ENCODE peak calls at places on chromosomes 1 and 21, in seven cellular contexts. C is endodermal cell, P is RWPE2, R is AG04450, K is psoas muscle, N is lung, S is suprapubic skin. V is an unnamed sample.

GRCh38 chr1:7991504-7992440 is 30.3 kb downstream of the PARK7 start:
- DNase-seq in P (no peak), R (no peak), N (no peak), K (no peak), C (peak; percentile 93), S (no peak), V (no peak)

GRCh38 chr21:41768371-41769042 is 1.7 kb upstream of the RIPK4 start:
- DNase-seq in K (no peak), N (no peak), R (peak; percentile 27), C (peak; percentile 89), P (peak; percentile 85), S (no peak), V (no peak)

GRCh38 chr1:176735201-176735600 is 272.2 kb downstream of the PAPPA2 start:
- DNase-seq in C (no peak), N (no peak), K (no peak), R (no peak), P (no peak), S (no peak), V (no peak)

GRCh38 chr1:34101151-34101550 is 63.9 kb downstream of the CSMD2 start:
- DNase-seq in C (no peak), R (peak; percentile 42), P (no peak), N (peak; percentile 20), K (no peak), S (no peak), V (no peak)

GRCh38 chr1:84988588-84988987 is 8.3 kb downstream of the MCOLN2 start:
- DNase-seq in K (no peak), P (no peak), S (no peak), R (no peak), N (no peak), C (no peak), V (no peak)

GRCh38 chr1:113783254-113784103 is 24.2 kb upstream of the PHTF1 start:
- DNase-seq in K (no peak), C (no peak), N (peak; percentile 36), P (no peak), R (no peak), S (no peak), V (no peak)

GRCh38 chr1:38265293-38266196 is 219.0 kb upstream of the POU3F1 start:
- DNase-seq in R (no peak), S (no peak), P (no peak), N (no peak), C (no peak), K (no peak), V (peak; percentile 55)

GRCh38 chr21:37257967-37258877 is 8.9 kb downstream of the VPS26C start:
- DNase-seq in P (peak; percentile 79), R (no peak), N (peak; percentile 70), S (peak; percentile 83), C (peak; percentile 91), K (peak; percentile 52), V (no peak)

GRCh38 chr1:184039126-184039525 is 1.6 kb upstream of the COLGALT2 start:
- DNase-seq in R (no peak), P (no peak), C (no peak), S (no peak), K (no peak), N (no peak), V (no peak)

GRCh38 chr1:71843023-71843422 is 439.3 kb downstream of the NEGR1 start:
- DNase-seq in P (no peak), N (no peak), C (no peak), R (no peak), S (no peak), K (no peak), V (no peak)

GRCh38 chr1:167328762-167329483 is 108.2 kb downstream of the POU2F1 start:
- DNase-seq in R (no peak), N (no peak), P (no peak), S (no peak), K (no peak), C (peak; percentile 66), V (no peak)

GRCh38 chr1:59305188-59305587 is 8.3 kb downstream of the FGGY start:
- DNase-seq in R (no peak), S (no peak), C (no peak), K (no peak), P (no peak), N (no peak), V (no peak)

GRCh38 chr1:42380617-42381423 is at the start of gene RIMKLA:
- DNase-seq in K (peak; percentile 57), N (peak; percentile 42), S (no peak), P (no peak), R (no peak), C (peak; percentile 90), V (no peak)

GRCh38 chr1:116167625-116168276 is 56.6 kb downstream of the MAB21L3 start:
- DNase-seq in R (no peak), P (no peak), S (no peak), K (no peak), C (peak; percentile 79), N (no peak), V (no peak)

GRCh38 chr21:21712761-21713558 is 714.8 kb downstream of the NCAM2 start:
- DNase-seq in P (no peak), S (no peak), R (no peak), N (no peak), C (no peak), K (no peak), V (no peak)

GRCh38 chr1:3536395-3536794 is 74.9 kb downstream of the MEGF6 start:
- DNase-seq in P (no peak), R (no peak), S (no peak), N (no peak), K (no peak), C (no peak), V (no peak)

GRCh38 chr21:41345934-41346685 is 15.7 kb upstream of the MX2 start:
- DNase-seq in K (no peak), N (no peak), P (no peak), R (no peak), C (no peak), S (no peak), V (no peak)

GRCh38 chr1:106755682-106756406 is 300.6 kb upstream of the PRMT6 start:
- DNase-seq in C (no peak), N (no peak), R (no peak), K (no peak), P (no peak), S (no peak), V (no peak)

GRCh38 chr21:41783476-41784150 is 16.8 kb upstream of the RIPK4 start:
- DNase-seq in C (no peak), R (no peak), K (no peak), P (peak; percentile 92), S (no peak), N (no peak), V (no peak)

GRCh38 chr21:44764319-44765230 is 37.0 kb downstream of the UBE2G2 start:
- DNase-seq in K (no peak), S (peak; percentile 78), P (peak; percentile 54), R (no peak), C (no peak), N (no peak), V (peak; percentile 83)

GRCh38 chr1:184396081-184396480 is 9.3 kb downstream of the C1orf21 start:
- DNase-seq in P (no peak), C (no peak), N (no peak), R (no peak), K (no peak), S (no peak), V (no peak)

GRCh38 chr1:25026757-25027450 is 96.8 kb upstream of the RUNX3 start:
- DNase-seq in P (no peak), R (no peak), N (no peak), K (no peak), C (no peak), S (no peak), V (no peak)
- TF ChIP-seq CTCF in P (no peak), R (no peak), N (no peak), K (no peak), C (no peak), S (no peak), V (peak; percentile 42)

GRCh38 chr1:182684128-182684828 is at the start of gene RGS8:
- DNase-seq in S (no peak), C (peak; percentile 65), R (no peak), K (no peak), P (no peak), N (no peak), V (no peak)
- TF ChIP-seq CTCF in S (no peak), C (no peak), R (no peak), K (no peak), P (no peak), N (no peak), V (no peak)

DNA sequence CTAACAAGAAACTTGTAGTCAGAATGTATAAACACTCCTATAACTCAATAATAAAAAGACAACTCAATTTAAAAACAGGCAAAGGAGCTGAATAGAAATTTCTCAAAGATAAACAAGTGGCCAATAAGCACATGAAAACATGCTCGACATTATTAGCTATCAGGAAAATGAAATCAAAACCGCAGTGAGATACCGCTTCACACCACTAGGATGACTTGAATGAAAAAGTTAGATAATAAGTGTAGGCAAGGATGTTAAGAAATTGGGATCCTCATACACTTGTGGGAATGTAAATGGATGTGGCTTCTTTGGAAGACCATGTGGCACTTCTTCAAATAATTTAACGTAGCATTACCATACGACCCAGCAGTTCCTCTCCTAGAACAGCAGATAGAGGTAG is 8.9 kb downstream of the RALGPS2 start:
- DNase-seq in S (no peak), C (no peak), N (no peak), K (no peak), R (no peak), P (no peak), V (no peak)
- TF ChIP-seq CTCF in S (no peak), C (peak; percentile 70), N (no peak), K (peak; percentile 16), R (peak; percentile 36), P (no peak), V (peak; percentile 58)

GRCh38 chr1:210456731-210457130 is 128.0 kb downstream of the HHAT start:
- DNase-seq in P (no peak), C (no peak), N (no peak), S (no peak), R (no peak), K (no peak), V (no peak)
- TF ChIP-seq CTCF in P (no peak), C (no peak), N (no peak), S (no peak), R (no peak), K (no peak), V (no peak)

DNA sequence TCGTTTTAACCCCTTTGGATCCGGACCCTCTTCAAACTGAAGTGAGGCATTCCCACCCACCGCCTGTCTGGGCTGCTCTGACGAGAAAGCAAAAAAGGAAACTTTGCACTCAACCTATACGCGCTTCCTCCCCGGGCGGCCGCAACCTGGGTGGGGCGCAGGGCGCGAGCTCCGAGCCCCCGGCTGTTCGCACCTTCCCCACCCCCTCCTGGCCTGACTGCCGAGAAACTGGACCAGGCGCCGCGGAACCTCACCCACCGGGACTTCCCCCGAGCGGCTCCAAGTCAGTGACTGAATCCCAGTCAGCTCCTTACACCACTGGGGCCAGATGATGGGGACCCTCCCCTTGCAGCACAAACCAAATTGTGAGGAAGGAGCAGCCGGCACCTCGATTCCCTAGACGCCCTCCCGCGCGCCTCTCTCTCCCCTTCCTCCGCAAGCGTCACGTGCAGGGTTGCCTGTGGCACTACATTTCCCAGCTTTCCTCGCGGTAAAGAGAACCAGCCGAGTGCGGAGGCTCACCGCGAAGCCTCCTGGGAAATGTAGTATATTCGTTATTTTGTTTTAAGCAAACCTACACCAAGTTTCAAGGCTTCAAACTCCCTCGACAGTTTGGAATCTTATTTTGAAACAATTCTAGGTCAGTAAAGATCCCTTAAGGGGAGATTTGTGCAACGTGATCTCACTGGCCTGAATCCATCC is at the start of gene RAB29:
- DNase-seq in N (peak; percentile 86), K (peak; percentile 80), R (peak; percentile 46), C (peak; percentile 94), S (peak; percentile 90), P (no peak), V (no peak)
- TF ChIP-seq CTCF in N (no peak), K (no peak), R (no peak), C (no peak), S (no peak), P (no peak), V (peak; percentile 10)

V was measured in chondrocyte.